ENCODE peak calls at places on chromosome 2, in five cellular contexts. P is HCT116, J is right lobe of liver, C is pancreas, V is A549. U is an unnamed sample.

GRCh38 chr2:15670981-15671380 is 79.3 kb downstream of the DDX1 start:
- DNase-seq in P (no peak), J (no peak), C (no peak), V (no peak), U (no peak)

GRCh38 chr2:15299904-15300528 is 261.1 kb downstream of the NBAS start:
- DNase-seq in P (no peak), J (no peak), C (no peak), V (no peak), U (no peak)

GRCh38 chr2:205683179-205683978 is 1.1 kb downstream of the NRP2 start:
- DNase-seq in P (no peak), J (no peak), C (no peak), V (no peak), U (no peak)

GRCh38 chr2:29011650-29012060 is 30.6 kb downstream of the TOGARAM2 start:
- DNase-seq in P (no peak), J (no peak), C (peak), V (no peak), U (peak)

GRCh38 chr2:136384541-136385303 is 266.8 kb upstream of the CXCR4 start:
- DNase-seq in P (peak), J (no peak), C (no peak), V (peak), U (peak)

GRCh38 chr2:27115485-27115884 is 3.4 kb downstream of the CGREF1 start:
- DNase-seq in P (no peak), J (no peak), C (no peak), V (no peak), U (no peak)

GRCh38 chr2:186059096-186059495 is 320.5 kb downstream of the FSIP2 start:
- DNase-seq in P (no peak), J (no peak), C (no peak), V (no peak), U (no peak)

GRCh38 chr2:196105956-196106355 is 37.3 kb upstream of the DNAH7 start:
- DNase-seq in P (no peak), J (no peak), C (no peak), V (no peak), U (no peak)

GRCh38 chr2:29014811-29015414 is 33.8 kb downstream of the TOGARAM2 start:
- DNase-seq in P (no peak), J (no peak), C (no peak), V (no peak), U (peak)

GRCh38 chr2:130307850-130308249 is 34.8 kb upstream of the IMP4 start:
- DNase-seq in P (no peak), J (no peak), C (no peak), V (no peak), U (no peak)

GRCh38 chr2:119122663-119123062 is 35.9 kb downstream of the C1QL2 start:
- DNase-seq in P (no peak), J (no peak), C (no peak), V (no peak), U (no peak)

GRCh38 chr2:113173563-113174368 is at the start of gene PSD4:
- DNase-seq in P (no peak), J (peak), C (no peak), V (no peak), U (peak)
- H3K27ac ChIP-seq in P (no peak), J (peak), C (no peak), V (no peak), U (peak)

DNA sequence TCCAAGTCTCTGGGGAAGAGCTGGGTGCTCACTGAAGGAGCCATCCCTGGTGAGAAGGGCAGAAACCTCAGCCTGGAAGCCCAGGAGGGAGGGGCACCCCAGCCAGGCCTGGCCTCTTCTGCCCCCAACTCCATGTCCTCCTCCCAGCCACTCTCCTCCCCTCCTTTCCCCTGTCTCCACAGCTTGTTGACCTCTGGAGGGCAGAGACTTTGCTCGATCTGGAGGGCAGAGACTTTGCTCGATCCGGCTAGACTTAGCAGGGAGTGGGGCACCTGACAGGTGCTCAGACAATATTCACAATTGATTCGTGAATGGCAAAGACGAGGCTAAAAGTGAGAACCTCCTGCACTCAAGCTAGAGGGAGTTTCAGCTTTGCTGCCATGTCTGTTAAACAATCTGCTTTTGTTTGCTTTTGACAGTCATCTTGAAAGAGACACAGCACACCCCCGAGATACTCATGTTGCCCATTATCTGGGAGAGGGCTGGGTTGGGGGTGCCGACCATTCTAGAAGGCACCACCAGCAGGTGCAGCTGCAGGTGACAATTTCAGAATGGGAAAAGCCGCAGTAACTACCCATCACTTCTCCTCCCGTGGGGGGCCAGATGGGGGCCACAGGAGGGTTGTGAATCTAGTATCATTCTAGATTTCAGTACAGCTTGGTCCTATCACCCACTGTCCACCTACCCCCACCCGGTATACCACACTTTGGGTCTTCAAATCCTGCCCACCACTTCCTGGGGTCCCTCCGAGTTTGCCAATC is 54.8 kb downstream of the DNMT3A start:
- DNase-seq in P (no peak), J (no peak), C (no peak), V (no peak), U (no peak)
- H3K27ac ChIP-seq in P (no peak), J (no peak), C (no peak), V (no peak), U (no peak)

DNA sequence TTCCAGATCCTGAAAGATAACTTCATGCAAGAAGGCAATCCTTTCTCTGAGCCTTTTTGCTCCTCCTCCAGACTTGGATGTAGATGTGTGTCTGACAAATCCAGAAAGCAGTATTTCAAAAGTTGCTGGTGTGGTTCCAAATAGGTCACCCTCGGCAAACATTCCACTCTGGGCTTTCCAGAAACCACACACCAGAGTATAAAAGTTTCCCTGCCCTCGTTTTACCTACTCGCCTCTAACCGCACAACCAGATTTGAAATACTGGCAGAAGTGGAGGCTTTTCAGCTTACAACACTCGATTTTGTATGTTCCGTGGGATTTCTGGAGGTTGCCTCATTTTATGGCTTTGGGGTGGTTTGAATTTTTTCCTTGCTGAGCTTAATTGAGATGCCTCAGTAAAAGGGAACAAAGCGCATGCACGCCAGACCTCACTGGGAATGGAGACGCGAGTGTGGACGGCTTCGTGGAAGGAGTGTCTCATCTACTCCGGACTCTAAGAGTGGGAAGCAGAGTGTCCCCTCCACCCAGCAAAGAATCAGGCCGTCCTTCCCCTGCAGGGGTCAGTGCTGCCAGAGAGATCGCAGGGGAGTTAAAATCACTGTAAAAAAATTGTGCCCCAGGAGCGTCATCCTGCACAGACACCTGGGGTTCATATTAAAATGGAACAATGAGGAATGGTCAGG is 44.0 kb upstream of the RPL31 start:
- DNase-seq in P (no peak), J (peak), C (no peak), V (no peak), U (no peak)
- H3K27ac ChIP-seq in P (no peak), J (no peak), C (no peak), V (no peak), U (no peak)

GRCh38 chr2:191333911-191334357 is 88.7 kb downstream of the MYO1B start:
- DNase-seq in P (no peak), J (no peak), C (no peak), V (no peak), U (no peak)
- H3K27ac ChIP-seq in P (no peak), J (no peak), C (no peak), V (no peak), U (no peak)

GRCh38 chr2:18412980-18413793 is 147.3 kb downstream of the RDH14 start:
- DNase-seq in P (peak), J (no peak), C (no peak), V (no peak), U (no peak)
- H3K27ac ChIP-seq in P (no peak), J (no peak), C (no peak), V (peak), U (peak)

U was measured in transverse colon.